ENCODE peak calls at places on chromosomes 11 and 22, in eight cellular contexts. One of them, this sample, is unnamed. For H3K27me3, the result is how much of the 10 kb centered on the place peaks cover.

GRCh38 chr22:43262990-43263644 is 76.2 kb upstream of the TTLL12 start:
- DNase-seq in CD8-positive, alpha-beta T cell: peak
- DNase-seq in spleen: peak
- DNase-seq in brain microvascular endothelial cell: peak
- DNase-seq in GM23248: no peak
- DNase-seq in WERI-Rb-1: no peak
- DNase-seq in tibial artery: no peak
- DNase-seq in mesendoderm: no peak
- DNase-seq in this sample: no peak

GRCh38 chr11:20007386-20007785 is 152.9 kb downstream of the DBX1 start:
- DNase-seq in CD8-positive, alpha-beta T cell: no peak
- DNase-seq in spleen: no peak
- DNase-seq in brain microvascular endothelial cell: no peak
- DNase-seq in GM23248: no peak
- DNase-seq in WERI-Rb-1: no peak
- DNase-seq in tibial artery: no peak
- DNase-seq in mesendoderm: no peak
- DNase-seq in this sample: no peak

GRCh38 chr11:60831501-60832079 is 10.3 kb upstream of the CCDC86 start:
- DNase-seq in CD8-positive, alpha-beta T cell: no peak
- DNase-seq in spleen: no peak
- DNase-seq in brain microvascular endothelial cell: no peak
- DNase-seq in GM23248: peak
- DNase-seq in WERI-Rb-1: no peak
- DNase-seq in tibial artery: no peak
- DNase-seq in mesendoderm: no peak
- DNase-seq in this sample: no peak

GRCh38 chr11:27783701-27784355 is 83.6 kb upstream of the BDNF start:
- DNase-seq in CD8-positive, alpha-beta T cell: no peak
- DNase-seq in spleen: no peak
- DNase-seq in brain microvascular endothelial cell: no peak
- DNase-seq in GM23248: peak
- DNase-seq in WERI-Rb-1: no peak
- DNase-seq in tibial artery: no peak
- DNase-seq in mesendoderm: no peak
- DNase-seq in this sample: no peak

GRCh38 chr11:20161230-20161918 is 1.1 kb upstream of the DBX1 start:
- DNase-seq in CD8-positive, alpha-beta T cell: no peak
- DNase-seq in spleen: no peak
- DNase-seq in brain microvascular endothelial cell: no peak
- DNase-seq in GM23248: no peak
- DNase-seq in WERI-Rb-1: peak
- DNase-seq in tibial artery: no peak
- DNase-seq in mesendoderm: peak
- DNase-seq in this sample: no peak

GRCh38 chr11:70861534-70861933 is 390.8 kb downstream of the SHANK2 start:
- DNase-seq in CD8-positive, alpha-beta T cell: no peak
- DNase-seq in spleen: no peak
- DNase-seq in brain microvascular endothelial cell: no peak
- DNase-seq in GM23248: no peak
- DNase-seq in WERI-Rb-1: no peak
- DNase-seq in tibial artery: no peak
- DNase-seq in mesendoderm: no peak
- DNase-seq in this sample: no peak

GRCh38 chr22:24926849-24927579 is 19.5 kb downstream of the LHFPL7 start:
- DNase-seq in CD8-positive, alpha-beta T cell: no peak
- DNase-seq in spleen: no peak
- DNase-seq in brain microvascular endothelial cell: peak
- DNase-seq in GM23248: peak
- DNase-seq in WERI-Rb-1: no peak
- DNase-seq in tibial artery: no peak
- DNase-seq in mesendoderm: no peak
- DNase-seq in this sample: no peak

GRCh38 chr11:19419021-19419750 is 178.4 kb upstream of the E2F8 start:
- DNase-seq in CD8-positive, alpha-beta T cell: no peak
- DNase-seq in spleen: no peak
- DNase-seq in brain microvascular endothelial cell: peak
- DNase-seq in GM23248: peak
- DNase-seq in WERI-Rb-1: no peak
- DNase-seq in tibial artery: no peak
- DNase-seq in mesendoderm: no peak
- DNase-seq in this sample: peak

GRCh38 chr11:113167599-113167998 is 146.8 kb upstream of the TTC12 start:
- DNase-seq in CD8-positive, alpha-beta T cell: no peak
- DNase-seq in spleen: no peak
- DNase-seq in brain microvascular endothelial cell: no peak
- DNase-seq in GM23248: no peak
- DNase-seq in WERI-Rb-1: no peak
- DNase-seq in tibial artery: no peak
- DNase-seq in mesendoderm: no peak
- DNase-seq in this sample: no peak

GRCh38 chr11:126734752-126735151 is 265.8 kb downstream of the KIRREL3 start:
- DNase-seq in CD8-positive, alpha-beta T cell: no peak
- DNase-seq in spleen: no peak
- DNase-seq in brain microvascular endothelial cell: no peak
- DNase-seq in GM23248: no peak
- DNase-seq in WERI-Rb-1: no peak
- DNase-seq in tibial artery: no peak
- DNase-seq in mesendoderm: no peak
- DNase-seq in this sample: no peak

GRCh38 chr22:44737414-44738346 is 14.7 kb upstream of the ARHGAP8 start:
- DNase-seq in CD8-positive, alpha-beta T cell: no peak
- DNase-seq in spleen: no peak
- DNase-seq in brain microvascular endothelial cell: no peak
- DNase-seq in GM23248: no peak
- DNase-seq in WERI-Rb-1: peak
- DNase-seq in tibial artery: no peak
- DNase-seq in mesendoderm: no peak
- DNase-seq in this sample: no peak

GRCh38 chr11:67117667-67118058 is 1.4 kb upstream of the KDM2A start:
- DNase-seq in CD8-positive, alpha-beta T cell: peak
- DNase-seq in spleen: peak
- DNase-seq in brain microvascular endothelial cell: no peak
- DNase-seq in GM23248: peak
- DNase-seq in WERI-Rb-1: peak
- DNase-seq in tibial artery: peak
- DNase-seq in mesendoderm: peak
- DNase-seq in this sample: no peak
- H3K27ac ChIP-seq in CD8-positive, alpha-beta T cell: peak
- H3K27ac ChIP-seq in spleen: peak
- H3K27ac ChIP-seq in brain microvascular endothelial cell: no peak
- H3K27ac ChIP-seq in GM23248: no peak
- H3K27ac ChIP-seq in WERI-Rb-1: peak
- H3K27ac ChIP-seq in tibial artery: peak
- H3K27ac ChIP-seq in mesendoderm: peak
- H3K27ac ChIP-seq in this sample: no peak

DNA sequence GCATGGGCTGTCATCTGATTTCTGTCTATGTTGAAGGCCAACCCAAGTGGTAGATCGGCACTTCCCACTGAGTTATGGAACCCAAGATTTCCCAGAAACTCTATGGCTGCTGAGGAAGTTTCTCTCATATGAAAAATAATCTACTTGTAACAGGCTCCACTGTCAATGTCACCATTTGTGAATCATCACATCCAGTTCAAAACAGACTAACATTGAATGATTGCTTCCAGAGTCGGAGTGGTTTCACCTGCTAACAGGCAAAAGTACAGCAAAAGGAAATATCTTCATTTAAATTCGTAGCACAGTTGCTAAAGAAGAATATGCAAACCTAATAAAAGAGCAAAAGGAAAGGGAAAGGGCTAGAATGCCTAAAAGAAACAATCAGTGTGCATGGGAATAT is 12.8 kb downstream of the WT1 start:
- DNase-seq in CD8-positive, alpha-beta T cell: no peak
- DNase-seq in spleen: no peak
- DNase-seq in brain microvascular endothelial cell: no peak
- DNase-seq in GM23248: no peak
- DNase-seq in WERI-Rb-1: no peak
- DNase-seq in tibial artery: no peak
- DNase-seq in mesendoderm: no peak
- DNase-seq in this sample: no peak
- H3K27me3 ChIP-seq in CD8-positive, alpha-beta T cell: under half
- H3K27me3 ChIP-seq in spleen: under half
- H3K27me3 ChIP-seq in brain microvascular endothelial cell: under half
- H3K27me3 ChIP-seq in GM23248: half or more
- H3K27me3 ChIP-seq in WERI-Rb-1: half or more
- H3K27me3 ChIP-seq in tibial artery: under half
- H3K27me3 ChIP-seq in mesendoderm: under half
- H3K27me3 ChIP-seq in this sample: under half

DNA sequence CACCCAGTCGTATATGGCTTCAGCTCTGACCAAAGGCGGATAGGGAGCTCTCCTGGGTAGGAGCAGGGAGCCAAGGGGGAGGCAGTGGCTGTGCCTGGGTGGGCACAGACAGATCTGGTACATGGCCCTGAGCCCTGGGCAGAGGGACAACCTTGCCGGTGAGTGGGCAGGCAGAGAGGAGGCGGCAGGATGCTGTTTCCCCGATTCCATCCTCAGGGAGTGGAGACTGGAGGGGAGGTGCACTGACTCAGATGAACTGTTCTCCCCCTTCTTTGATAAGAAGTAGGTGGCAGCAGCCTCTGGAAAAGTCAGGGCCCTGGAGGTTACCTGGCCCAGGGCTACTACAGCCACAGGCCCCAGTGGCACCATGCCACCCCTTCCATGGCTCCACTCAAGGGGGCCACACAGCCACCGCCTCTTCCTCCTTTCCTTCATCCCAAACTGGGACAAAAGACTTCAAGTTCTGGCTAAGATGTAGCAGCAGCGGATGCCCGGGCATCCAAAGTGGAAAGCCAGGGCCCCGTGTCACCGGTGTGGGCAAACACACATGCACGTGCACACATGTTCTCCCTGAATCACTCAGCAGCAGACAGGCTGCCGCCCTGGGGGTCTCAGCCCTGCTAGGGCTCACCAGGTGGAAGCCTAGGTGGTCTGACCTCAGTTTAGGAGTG is 13.4 kb downstream of the CXCR5 start:
- DNase-seq in CD8-positive, alpha-beta T cell: no peak
- DNase-seq in spleen: peak
- DNase-seq in brain microvascular endothelial cell: no peak
- DNase-seq in GM23248: no peak
- DNase-seq in WERI-Rb-1: no peak
- DNase-seq in tibial artery: no peak
- DNase-seq in mesendoderm: no peak
- DNase-seq in this sample: no peak
- H3K4me3 ChIP-seq in CD8-positive, alpha-beta T cell: no peak
- H3K4me3 ChIP-seq in spleen: no peak
- H3K4me3 ChIP-seq in brain microvascular endothelial cell: no peak
- H3K4me3 ChIP-seq in GM23248: no peak
- H3K4me3 ChIP-seq in WERI-Rb-1: no peak
- H3K4me3 ChIP-seq in tibial artery: no peak
- H3K4me3 ChIP-seq in mesendoderm: no peak
- H3K4me3 ChIP-seq in this sample: no peak

GRCh38 chr11:32870676-32871075 is 21.9 kb upstream of the QSER1 start:
- DNase-seq in CD8-positive, alpha-beta T cell: no peak
- DNase-seq in spleen: no peak
- DNase-seq in brain microvascular endothelial cell: no peak
- DNase-seq in GM23248: no peak
- DNase-seq in WERI-Rb-1: peak
- DNase-seq in tibial artery: no peak
- DNase-seq in mesendoderm: peak
- DNase-seq in this sample: no peak
- H3K27ac ChIP-seq in CD8-positive, alpha-beta T cell: no peak
- H3K27ac ChIP-seq in spleen: no peak
- H3K27ac ChIP-seq in brain microvascular endothelial cell: no peak
- H3K27ac ChIP-seq in GM23248: no peak
- H3K27ac ChIP-seq in WERI-Rb-1: no peak
- H3K27ac ChIP-seq in tibial artery: no peak
- H3K27ac ChIP-seq in mesendoderm: no peak
- H3K27ac ChIP-seq in this sample: no peak

GRCh38 chr22:27796118-27796517 is 5.4 kb downstream of the MN1 start:
- DNase-seq in CD8-positive, alpha-beta T cell: no peak
- DNase-seq in spleen: no peak
- DNase-seq in brain microvascular endothelial cell: no peak
- DNase-seq in GM23248: peak
- DNase-seq in WERI-Rb-1: no peak
- DNase-seq in tibial artery: no peak
- DNase-seq in mesendoderm: no peak
- DNase-seq in this sample: no peak
- H3K27me3 ChIP-seq in CD8-positive, alpha-beta T cell: under half
- H3K27me3 ChIP-seq in spleen: under half
- H3K27me3 ChIP-seq in brain microvascular endothelial cell: under half
- H3K27me3 ChIP-seq in GM23248: under half
- H3K27me3 ChIP-seq in WERI-Rb-1: under half
- H3K27me3 ChIP-seq in tibial artery: under half
- H3K27me3 ChIP-seq in mesendoderm: under half
- H3K27me3 ChIP-seq in this sample: under half